ENCODE peak calls at places on chromosomes 11 and 22, in nine cellular contexts. J is fibroblast of lung; I is A549; V is CD4-positive, CD25-positive, alpha-beta regulatory T cell; Q is neuronal stem cell; P is kidney epithelial cell; B is mucosa of descending colon; M is body of pancreas; C is fibroblast of the aortic adventitia. O is an unnamed sample.

GRCh38 chr11:70364745-70365535 is 33.4 kb upstream of the CTTN start:
- DNase-seq in J (no peak), I (no peak), V (no peak), Q (no peak), P (no peak), B (no peak), M (no peak), C (no peak), O (no peak)

GRCh38 chr11:66321606-66322005 is 4.8 kb upstream of the CD248 start:
- DNase-seq in J (no peak), I (no peak), V (no peak), Q (no peak), P (no peak), B (no peak), M (no peak), C (peak), O (no peak)

GRCh38 chr11:45846974-45847907 is at the start of gene CRY2:
- DNase-seq in J (peak), I (peak), V (peak), Q (peak), P (peak), B (peak), M (peak), C (peak), O (peak)

GRCh38 chr11:45794169-45794568 is 10.8 kb upstream of the SLC35C1 start:
- DNase-seq in J (no peak), I (no peak), V (no peak), Q (no peak), P (no peak), B (no peak), M (no peak), C (no peak), O (no peak)

GRCh38 chr11:71548716-71549151 is 514 bp downstream of the KRTAP5-9 start:
- DNase-seq in J (no peak), I (no peak), V (no peak), Q (no peak), P (no peak), B (no peak), M (no peak), C (no peak), O (no peak)

GRCh38 chr11:102026217-102026616 is 21.0 kb upstream of the CFAP300 start:
- DNase-seq in J (no peak), I (no peak), V (no peak), Q (no peak), P (no peak), B (no peak), M (no peak), C (no peak), O (no peak)

GRCh38 chr11:61885166-61885778 is 6.1 kb downstream of the FADS3 start:
- DNase-seq in J (no peak), I (no peak), V (no peak), Q (no peak), P (no peak), B (no peak), M (no peak), C (no peak), O (no peak)

GRCh38 chr11:69449320-69450063 is 32.0 kb upstream of the LINC01488 start:
- DNase-seq in J (peak), I (no peak), V (no peak), Q (no peak), P (no peak), B (no peak), M (peak), C (peak), O (no peak)

GRCh38 chr22:22103078-22103593 is 120.5 kb upstream of the TOP3B start:
- DNase-seq in J (no peak), I (peak), V (no peak), Q (no peak), P (no peak), B (no peak), M (no peak), C (no peak), O (no peak)

GRCh38 chr22:28141614-28142013 is 222.6 kb upstream of the PITPNB start:
- DNase-seq in J (peak), I (no peak), V (no peak), Q (no peak), P (peak), B (no peak), M (no peak), C (peak), O (no peak)

GRCh38 chr11:92393218-92393617 is 168.6 kb downstream of the FAT3 start:
- DNase-seq in J (no peak), I (no peak), V (no peak), Q (no peak), P (no peak), B (no peak), M (no peak), C (no peak), O (no peak)

GRCh38 chr11:135037828-135038227 is 625.8 kb upstream of the B3GAT1 start:
- DNase-seq in J (no peak), I (no peak), V (no peak), Q (no peak), P (no peak), B (no peak), M (no peak), C (no peak), O (no peak)

GRCh38 chr11:5380740-5381342 is 2.8 kb upstream of the OR51M1 start:
- DNase-seq in J (peak), I (peak), V (no peak), Q (peak), P (no peak), B (peak), M (peak), C (peak), O (peak)

GRCh38 chr11:128757886-128758612 is 64.2 kb downstream of the FLI1 start:
- DNase-seq in J (no peak), I (no peak), V (no peak), Q (no peak), P (no peak), B (no peak), M (no peak), C (no peak), O (no peak)

GRCh38 chr22:48806227-48806781 is 1021.4 kb downstream of the BRD1 start:
- DNase-seq in J (no peak), I (no peak), V (no peak), Q (no peak), P (no peak), B (no peak), M (no peak), C (no peak), O (no peak)

GRCh38 chr11:2539761-2540520 is 95.1 kb downstream of the KCNQ1 start:
- DNase-seq in J (no peak), I (no peak), V (no peak), Q (no peak), P (no peak), B (no peak), M (peak), C (no peak), O (no peak)

GRCh38 chr22:43867839-43868652 is 5.7 kb upstream of the SULT4A1 start:
- DNase-seq in J (peak), I (peak), V (no peak), Q (peak), P (peak), B (peak), M (peak), C (peak), O (peak)

GRCh38 chr11:78190374-78190773 is 1.7 kb downstream of the USP35 start:
- DNase-seq in J (no peak), I (no peak), V (no peak), Q (no peak), P (no peak), B (no peak), M (no peak), C (no peak), O (no peak)

GRCh38 chr22:30127749-30128166 is 47.5 kb downstream of the HORMAD2 start:
- DNase-seq in J (peak), I (peak), V (no peak), Q (no peak), P (no peak), B (no peak), M (no peak), C (peak), O (no peak)

GRCh38 chr11:73962097-73962705 is 11.4 kb downstream of the DNAJB13 start:
- DNase-seq in J (no peak), I (no peak), V (no peak), Q (no peak), P (no peak), B (no peak), M (no peak), C (no peak), O (no peak)

GRCh38 chr11:64283092-64283491 is 1.4 kb downstream of the BAD start:
- DNase-seq in J (no peak), I (no peak), V (no peak), Q (no peak), P (no peak), B (no peak), M (no peak), C (no peak), O (no peak)

GRCh38 chr11:68412593-68413475 is 47.7 kb upstream of the PPP6R3 start:
- DNase-seq in J (peak), I (no peak), V (no peak), Q (no peak), P (peak), B (no peak), M (no peak), C (peak), O (no peak)

GRCh38 chr11:126518130-126518995 is 162.9 kb downstream of the ST3GAL4 start:
- DNase-seq in J (no peak), I (no peak), V (no peak), Q (no peak), P (no peak), B (no peak), M (no peak), C (no peak), O (no peak)

GRCh38 chr11:67627394-67627787 is 2.3 kb downstream of the NUDT8 start:
- DNase-seq in J (no peak), I (no peak), V (no peak), Q (no peak), P (no peak), B (no peak), M (peak), C (no peak), O (no peak)

GRCh38 chr22:38181453-38182200 is at the start of gene PLA2G6:
- DNase-seq in J (peak), I (peak), V (peak), Q (peak), P (peak), B (peak), M (peak), C (peak), O (peak)

GRCh38 chr22:23066200-23067022 is 3.9 kb upstream of the GNAZ start:
- DNase-seq in J (no peak), I (no peak), V (no peak), Q (no peak), P (no peak), B (no peak), M (peak), C (no peak), O (no peak)

GRCh38 chr11:101866619-101867491 is 48.0 kb upstream of the CEP126 start:
- DNase-seq in J (peak), I (peak), V (no peak), Q (no peak), P (peak), B (no peak), M (no peak), C (peak), O (peak)

GRCh38 chr11:13423372-13423771 is 39.6 kb downstream of the BTBD10 start:
- DNase-seq in J (no peak), I (no peak), V (no peak), Q (no peak), P (no peak), B (no peak), M (no peak), C (no peak), O (no peak)

GRCh38 chr22:44450503-44450902 is 47.5 kb downstream of the RTL6 start:
- DNase-seq in J (no peak), I (no peak), V (no peak), Q (no peak), P (no peak), B (no peak), M (no peak), C (no peak), O (no peak)

GRCh38 chr11:102800774-102801173 is 2.8 kb upstream of the MMP1 start:
- DNase-seq in J (no peak), I (no peak), V (no peak), Q (no peak), P (no peak), B (no peak), M (no peak), C (peak), O (no peak)

GRCh38 chr22:41524283-41524682 is 20.0 kb downstream of the POLR3H start:
- DNase-seq in J (no peak), I (no peak), V (no peak), Q (no peak), P (no peak), B (peak), M (peak), C (peak), O (no peak)

GRCh38 chr11:67382481-67383136 is 9.2 kb upstream of the RAD9A start:
- DNase-seq in J (peak), I (peak), V (peak), Q (peak), P (no peak), B (peak), M (peak), C (peak), O (peak)

GRCh38 chr22:37802310-37803194 is 5.2 kb upstream of the GCAT start:
- DNase-seq in J (peak), I (peak), V (no peak), Q (peak), P (no peak), B (peak), M (peak), C (no peak), O (peak)

GRCh38 chr11:106101370-106101769 is 23.9 kb downstream of the AASDHPPT start:
- DNase-seq in J (no peak), I (no peak), V (no peak), Q (no peak), P (no peak), B (no peak), M (no peak), C (no peak), O (no peak)

GRCh38 chr22:32883131-32883530 is 81.6 kb downstream of the TIMP3 start:
- DNase-seq in J (no peak), I (no peak), V (no peak), Q (no peak), P (no peak), B (no peak), M (no peak), C (no peak), O (no peak)

GRCh38 chr22:32879550-32879949 is 78.0 kb downstream of the TIMP3 start:
- DNase-seq in J (no peak), I (no peak), V (no peak), Q (no peak), P (no peak), B (no peak), M (no peak), C (no peak), O (no peak)

GRCh38 chr22:32880906-32881596 is 79.5 kb downstream of the TIMP3 start:
- DNase-seq in J (peak), I (no peak), V (no peak), Q (no peak), P (no peak), B (peak), M (peak), C (peak), O (no peak)

GRCh38 chr22:32880061-32880460 is 78.6 kb downstream of the TIMP3 start:
- DNase-seq in J (peak), I (no peak), V (no peak), Q (no peak), P (no peak), B (no peak), M (no peak), C (peak), O (no peak)

DNA sequence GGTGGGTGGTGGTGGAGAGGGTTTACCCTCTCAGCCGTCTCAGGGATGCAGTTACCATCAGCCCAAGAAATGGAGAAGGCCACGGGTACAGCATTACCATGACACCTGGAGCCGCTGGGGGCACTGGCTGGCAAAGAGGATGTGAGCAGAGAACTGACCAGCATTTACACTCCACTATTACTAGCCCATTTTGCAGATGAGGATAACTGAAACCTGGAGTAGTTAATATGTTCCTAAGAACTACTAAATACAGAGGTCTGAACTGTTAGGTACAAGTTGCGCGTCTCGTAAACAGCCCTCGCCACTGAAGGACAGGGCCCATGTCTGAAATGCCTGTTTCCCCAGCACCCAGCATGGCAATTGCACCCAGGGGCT is 79.0 kb downstream of the TIMP3 start:
- DNase-seq in J (no peak), I (no peak), V (no peak), Q (no peak), P (no peak), B (no peak), M (no peak), C (no peak), O (no peak)
- H3K4me3 ChIP-seq in J (no peak), I (no peak), V (no peak), Q (no peak), P (no peak), B (no peak), M (no peak), C (no peak), O (no peak)

DNA sequence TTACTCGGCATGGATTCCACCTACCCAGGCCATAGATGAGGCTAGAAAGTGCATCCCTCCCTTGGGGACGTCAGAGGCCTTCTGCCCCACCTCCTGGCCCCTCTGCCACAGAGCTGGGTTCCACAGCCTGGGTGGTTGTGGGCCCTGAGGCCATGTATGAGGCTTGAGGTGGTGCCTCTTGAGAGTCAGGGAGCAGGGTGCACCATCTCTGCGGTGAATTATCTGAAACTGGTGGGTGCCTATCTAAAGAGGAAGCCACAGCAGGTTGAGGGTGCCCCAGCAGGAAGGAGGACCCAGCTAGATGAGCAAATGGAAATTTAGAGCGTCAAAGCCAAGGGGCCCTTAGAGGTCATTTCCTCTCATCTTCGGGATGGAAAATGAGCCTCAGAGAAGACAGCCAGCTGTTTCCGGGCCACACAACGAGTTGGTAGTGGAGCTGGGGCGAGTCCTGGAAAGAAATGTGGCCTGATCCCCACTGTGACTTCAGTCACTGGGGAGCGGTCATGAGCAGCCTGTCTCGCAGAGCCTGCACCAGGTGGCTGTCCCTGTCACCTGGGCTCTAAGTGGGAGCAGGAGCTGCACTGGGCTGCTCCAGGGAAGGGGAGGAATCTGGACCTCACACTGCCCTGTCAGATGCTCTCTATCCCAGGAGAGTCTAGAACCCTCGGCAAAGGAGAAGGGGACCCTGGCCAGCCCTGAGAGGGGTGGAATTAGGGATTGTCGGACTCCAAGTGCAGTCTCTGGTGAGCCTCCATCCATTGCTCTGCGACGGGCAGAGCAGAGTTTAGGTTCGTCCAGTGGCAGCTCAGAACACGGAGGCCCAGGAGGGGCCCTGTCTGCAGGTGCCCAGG is 7.3 kb downstream of the ADORA2A start:
- DNase-seq in J (peak), I (no peak), V (peak), Q (no peak), P (no peak), B (peak), M (no peak), C (peak), O (no peak)
- H3K4me3 ChIP-seq in J (no peak), I (no peak), V (peak), Q (no peak), P (no peak), B (no peak), M (no peak), C (no peak), O (no peak)

GRCh38 chr11:47375546-47376085 is 2.7 kb downstream of the SPI1 start:
- DNase-seq in J (no peak), I (no peak), V (no peak), Q (no peak), P (no peak), B (no peak), M (no peak), C (no peak), O (no peak)
- H3K4me3 ChIP-seq in J (no peak), I (no peak), V (no peak), Q (no peak), P (no peak), B (no peak), M (no peak), C (no peak), O (no peak)

DNA sequence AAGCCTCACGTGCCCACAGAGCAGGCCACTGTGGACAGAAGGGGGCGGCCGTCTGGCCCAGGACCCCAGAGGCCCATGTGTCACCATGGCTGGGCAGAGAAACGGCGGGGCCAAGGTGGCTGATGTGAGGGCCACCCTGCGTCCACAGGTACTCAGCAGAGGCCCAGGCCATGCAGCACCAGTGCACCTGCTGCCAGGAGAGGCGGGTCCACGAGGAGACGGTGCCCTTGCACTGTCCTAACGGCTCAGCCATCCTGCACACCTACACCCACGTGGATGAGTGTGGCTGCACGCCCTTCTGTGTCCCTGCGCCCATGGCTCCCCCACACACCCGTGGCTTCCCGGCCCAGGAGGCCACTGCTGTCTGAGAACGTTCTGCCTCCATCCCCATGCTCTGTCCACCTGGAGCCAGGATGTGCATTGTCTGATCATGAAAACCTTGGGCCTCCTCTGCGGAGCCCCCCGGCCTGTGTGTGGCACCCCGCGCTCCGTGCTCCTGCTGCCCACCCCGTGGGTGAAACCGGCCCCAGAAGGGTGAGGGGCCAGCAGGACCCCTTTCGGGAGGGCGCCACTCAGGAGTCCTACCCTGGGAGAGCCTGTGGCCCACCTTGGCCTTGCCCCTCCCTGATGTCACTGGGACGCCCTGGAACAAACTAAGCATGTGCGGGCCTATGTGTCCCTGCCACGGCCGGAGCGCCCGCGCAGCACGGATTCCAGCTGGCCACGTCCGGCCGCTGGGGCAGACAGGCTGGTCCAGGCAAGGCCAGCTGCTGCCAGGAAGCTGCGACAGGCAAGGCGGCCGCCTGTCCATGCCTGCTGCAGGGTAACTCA is 38.6 kb downstream of the MUC5B start:
- DNase-seq in J (no peak), I (no peak), V (no peak), Q (no peak), P (no peak), B (no peak), M (no peak), C (no peak), O (no peak)
- H3K4me3 ChIP-seq in J (no peak), I (no peak), V (no peak), Q (no peak), P (no peak), B (no peak), M (no peak), C (no peak), O (no peak)

GRCh38 chr11:9092846-9093778 is 1.7 kb upstream of the SCUBE2 start:
- DNase-seq in J (no peak), I (peak), V (no peak), Q (no peak), P (no peak), B (no peak), M (peak), C (peak), O (no peak)

GRCh38 chr11:9089636-9090035 is 1.8 kb downstream of the SCUBE2 start:
- DNase-seq in J (no peak), I (no peak), V (no peak), Q (no peak), P (no peak), B (peak), M (no peak), C (no peak), O (no peak)

GRCh38 chr11:9092085-9092484 is 686 bp upstream of the SCUBE2 start:
- DNase-seq in J (no peak), I (no peak), V (no peak), Q (no peak), P (no peak), B (no peak), M (no peak), C (no peak), O (no peak)

GRCh38 chr11:9090488-9091043 is 833 bp downstream of the SCUBE2 start:
- DNase-seq in J (no peak), I (no peak), V (no peak), Q (no peak), P (no peak), B (no peak), M (no peak), C (no peak), O (no peak)

GRCh38 chr11:9091044-9091936 is at the start of gene SCUBE2:
- DNase-seq in J (no peak), I (no peak), V (no peak), Q (no peak), P (no peak), B (peak), M (no peak), C (no peak), O (no peak)
- H3K4me3 ChIP-seq in J (peak), I (peak), V (no peak), Q (peak), P (peak), B (no peak), M (no peak), C (peak), O (no peak)